ENCODE peak calls at places on chromosomes 11 and 22, in ten cellular contexts. E is CD8-positive, alpha-beta T cell; C is Calu3; A is HFFc6; T is GM10248; Y is pancreas; U is B cell; D is left lung; W is esophagus squamous epithelium; O is breast epithelium. X is an unnamed sample.

GRCh38 chr11:16009021-16009420 is 347.3 kb downstream of the SOX6 start:
- DNase-seq in Y (no peak), A (no peak), W (no peak), T (no peak), E (no peak), C (no peak), U (no peak), D (no peak), O (no peak), X (no peak)

GRCh38 chr22:20267441-20268288 is 453 bp downstream of the RTN4R start:
- DNase-seq in U (no peak), Y (peak; percentile 44), A (no peak), W (no peak), C (peak; percentile 38), T (no peak), O (no peak), D (no peak), E (no peak), X (no peak)

GRCh38 chr11:110184974-110185597 is 91.9 kb downstream of the ZC3H12C start:
- DNase-seq in W (no peak), T (no peak), A (no peak), E (no peak), Y (peak; percentile 74), C (no peak), D (no peak), O (no peak), U (no peak), X (no peak)

GRCh38 chr22:41841085-41841712 is 8.3 kb downstream of the SREBF2 start:
- DNase-seq in Y (no peak), O (no peak), W (no peak), E (no peak), C (peak; percentile 44), U (no peak), D (no peak), T (no peak), A (no peak), X (no peak)

GRCh38 chr22:45903355-45904149 is 73.4 kb downstream of the WNT7B start:
- DNase-seq in D (peak; percentile 62), E (no peak), O (peak; percentile 66), T (no peak), C (peak; percentile 62), U (no peak), W (no peak), Y (peak; percentile 48), A (peak; percentile 48), X (no peak)

GRCh38 chr11:69499216-69499945 is 17.9 kb downstream of the LINC01488 start:
- DNase-seq in O (no peak), A (no peak), Y (no peak), W (no peak), T (no peak), D (peak; percentile 16), E (no peak), C (no peak), U (no peak), X (peak; percentile 41)

GRCh38 chr11:94000641-94001040 is 20.5 kb upstream of the HEPHL1 start:
- DNase-seq in O (no peak), D (no peak), U (no peak), E (no peak), C (no peak), W (no peak), A (no peak), Y (no peak), T (no peak), X (no peak)

GRCh38 chr11:66850588-66851250 is 6.1 kb upstream of the LRFN4 start:
- DNase-seq in O (no peak), Y (no peak), C (no peak), W (no peak), D (no peak), E (no peak), U (peak; percentile 42), T (no peak), A (no peak), X (peak; percentile 94)

GRCh38 chr11:62923634-62924411 is 2.7 kb upstream of the CHRM1 start:
- DNase-seq in W (no peak), T (no peak), C (peak; percentile 17), D (no peak), Y (no peak), U (peak; percentile 62), O (no peak), A (no peak), E (no peak), X (no peak)

GRCh38 chr22:42699953-42700352 is 20.7 kb downstream of the A4GALT start:
- DNase-seq in T (no peak), C (no peak), A (no peak), D (no peak), W (no peak), Y (no peak), O (no peak), U (peak; percentile 7), E (no peak), X (no peak)

GRCh38 chr11:115201121-115201792 is 303.0 kb downstream of the CADM1 start:
- DNase-seq in Y (no peak), D (no peak), E (no peak), T (no peak), A (no peak), O (no peak), W (no peak), C (no peak), U (no peak), X (no peak)

GRCh38 chr11:127003260-127003981 is 2.9 kb upstream of the KIRREL3 start:
- DNase-seq in U (no peak), O (no peak), A (peak; percentile 44), Y (peak; percentile 18), E (no peak), C (peak; percentile 66), W (no peak), T (peak; percentile 29), D (no peak), X (no peak)
- TF ChIP-seq CTCF in U (no peak), O (no peak), A (peak; percentile 74), Y (peak; percentile 17), E (no peak), C (peak; percentile 47), W (no peak), T (no peak), D (no peak), X (peak; percentile 79)

GRCh38 chr11:113475160-113475761 is at the start of gene DRD2:
- DNase-seq in T (no peak), E (no peak), Y (no peak), O (no peak), C (peak; percentile 15), A (no peak), W (no peak), U (no peak), D (no peak), X (no peak)

GRCh38 chr11:113473983-113474361 is 1.2 kb downstream of the DRD2 start:
- DNase-seq in T (no peak), A (no peak), U (no peak), E (no peak), C (no peak), O (no peak), W (no peak), Y (no peak), D (no peak), X (no peak)

GRCh38 chr11:113474362-113475159 is 637 bp downstream of the DRD2 start:
- DNase-seq in O (peak; percentile 58), A (peak; percentile 6), W (no peak), Y (peak; percentile 84), C (peak; percentile 84), E (no peak), D (peak; percentile 64), U (peak; percentile 44), T (peak; percentile 52), X (no peak)

GRCh38 chr11:113476553-113476952 is 1.4 kb upstream of the DRD2 start:
- DNase-seq in A (no peak), Y (no peak), C (no peak), T (no peak), U (no peak), D (no peak), O (no peak), W (no peak), E (no peak), X (no peak)

DNA sequence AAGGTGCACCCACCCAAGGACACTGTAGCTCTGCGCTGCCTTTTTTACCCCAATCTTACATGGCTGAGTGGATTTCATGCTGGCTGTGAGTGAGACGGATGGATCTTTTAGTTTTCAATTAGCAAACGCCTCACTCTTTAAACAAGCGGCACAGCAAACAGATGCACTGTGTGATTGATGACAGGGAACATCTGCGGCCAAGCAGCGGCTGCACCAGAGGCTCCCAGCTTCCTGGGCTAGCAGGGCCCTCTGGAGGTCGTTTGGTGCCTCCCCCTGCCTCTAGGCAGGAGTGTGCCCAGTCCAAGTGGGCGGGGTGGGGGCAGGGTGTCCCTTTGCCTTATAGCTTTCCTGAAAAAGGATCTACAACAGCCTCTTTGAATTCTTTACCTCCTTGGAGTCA is 2.1 kb upstream of the DRD2 start:
- DNase-seq in C (no peak), T (no peak), A (no peak), Y (no peak), W (no peak), E (no peak), U (no peak), D (no peak), O (no peak), X (no peak)
- TF ChIP-seq CTCF in C (no peak), T (peak; percentile 16), A (no peak), Y (no peak), W (no peak), E (no peak), U (no peak), D (no peak), O (no peak), X (no peak)

GRCh38 chr22:25700996-25701815 is 40.8 kb upstream of the MYO18B start:
- DNase-seq in D (peak; percentile 51), T (no peak), O (no peak), E (no peak), W (no peak), C (no peak), U (no peak), A (no peak), Y (no peak), X (no peak)
- TF ChIP-seq CTCF in D (no peak), T (no peak), O (no peak), E (no peak), W (no peak), C (no peak), U (no peak), A (no peak), Y (no peak), X (no peak)

GRCh38 chr11:1824221-1825038 is 10.4 kb upstream of the SYT8 start:
- DNase-seq in D (no peak), Y (no peak), W (no peak), C (no peak), A (no peak), E (no peak), O (no peak), U (no peak), T (no peak), X (no peak)

GRCh38 chr11:1823376-1824220 is 11.2 kb upstream of the SYT8 start:
- DNase-seq in Y (no peak), T (no peak), W (no peak), E (no peak), D (no peak), U (no peak), C (no peak), O (no peak), A (no peak), X (no peak)

GRCh38 chr11:1825785-1826451 is 8.9 kb upstream of the SYT8 start:
- DNase-seq in D (no peak), T (no peak), Y (no peak), O (no peak), C (no peak), A (no peak), W (no peak), U (no peak), E (no peak), X (peak; percentile 92)

GRCh38 chr11:1826552-1827094 is 8.2 kb upstream of the SYT8 start:
- DNase-seq in D (no peak), W (no peak), T (no peak), A (no peak), E (no peak), Y (peak; percentile 42), C (peak; percentile 75), U (no peak), O (peak; percentile 68), X (peak; percentile 93)

GRCh38 chr11:1825039-1825740 is 9.6 kb upstream of the SYT8 start:
- DNase-seq in U (no peak), Y (peak; percentile 57), E (no peak), O (no peak), A (no peak), C (peak; percentile 79), T (peak; percentile 78), D (peak; percentile 72), W (no peak), X (peak; percentile 87)
- TF ChIP-seq CTCF in U (no peak), Y (peak; percentile 46), E (no peak), O (no peak), A (peak; percentile 31), C (peak; percentile 66), T (peak; percentile 21), D (peak; percentile 26), W (no peak), X (peak; percentile 80)

X was measured in chondrocyte.